ENCODE peak calls at places on chromosome 3, in eight cellular contexts. One of them, this sample, is unnamed.
A peak's percentile ranks its signal among the peaks of the same experiment; 100 is the strongest.

GRCh38 chr3:184977796-184978195 is 165.8 kb downstream of the VPS8 start:
- DNase-seq in frontal cortex: no peak
- DNase-seq in omental fat pad: no peak
- DNase-seq in sciatic nerve: no peak
- DNase-seq in T-helper 2 cell: no peak
- DNase-seq in lung microvascular endothelial cell: peak; percentile 21
- DNase-seq in SIG-M5: no peak
- DNase-seq in HT-29: no peak
- DNase-seq in this sample: no peak

GRCh38 chr3:44136421-44136820 is 105.3 kb upstream of the TOPAZ1 start:
- DNase-seq in HT-29: no peak
- DNase-seq in T-helper 2 cell: no peak
- DNase-seq in frontal cortex: no peak
- DNase-seq in SIG-M5: no peak
- DNase-seq in omental fat pad: no peak
- DNase-seq in lung microvascular endothelial cell: peak; percentile 14
- DNase-seq in sciatic nerve: no peak
- DNase-seq in this sample: no peak

GRCh38 chr3:46701211-46701939 is at the start of gene TMIE:
- DNase-seq in T-helper 2 cell: no peak
- DNase-seq in lung microvascular endothelial cell: no peak
- DNase-seq in HT-29: no peak
- DNase-seq in omental fat pad: no peak
- DNase-seq in sciatic nerve: no peak
- DNase-seq in SIG-M5: no peak
- DNase-seq in frontal cortex: no peak
- DNase-seq in this sample: no peak

GRCh38 chr3:16508591-16508995 is 4.9 kb downstream of the RFTN1 start:
- DNase-seq in lung microvascular endothelial cell: no peak
- DNase-seq in SIG-M5: no peak
- DNase-seq in HT-29: no peak
- DNase-seq in sciatic nerve: no peak
- DNase-seq in T-helper 2 cell: no peak
- DNase-seq in frontal cortex: no peak
- DNase-seq in omental fat pad: no peak
- DNase-seq in this sample: no peak

GRCh38 chr3:172616061-172616461 is 92.8 kb upstream of the TNFSF10 start:
- DNase-seq in T-helper 2 cell: no peak
- DNase-seq in lung microvascular endothelial cell: peak; percentile 50
- DNase-seq in omental fat pad: no peak
- DNase-seq in sciatic nerve: no peak
- DNase-seq in HT-29: no peak
- DNase-seq in frontal cortex: no peak
- DNase-seq in SIG-M5: no peak
- DNase-seq in this sample: no peak

GRCh38 chr3:111080357-111080937 is 8.8 kb downstream of the NECTIN3 start:
- DNase-seq in SIG-M5: no peak
- DNase-seq in lung microvascular endothelial cell: peak; percentile 59
- DNase-seq in frontal cortex: no peak
- DNase-seq in HT-29: peak; percentile 57
- DNase-seq in sciatic nerve: no peak
- DNase-seq in omental fat pad: no peak
- DNase-seq in T-helper 2 cell: no peak
- DNase-seq in this sample: no peak

GRCh38 chr3:2765002-2765579 is 345.1 kb downstream of the IL5RA start:
- DNase-seq in omental fat pad: no peak
- DNase-seq in T-helper 2 cell: no peak
- DNase-seq in HT-29: peak; percentile 12
- DNase-seq in lung microvascular endothelial cell: no peak
- DNase-seq in sciatic nerve: no peak
- DNase-seq in SIG-M5: no peak
- DNase-seq in frontal cortex: no peak
- DNase-seq in this sample: no peak

GRCh38 chr3:146024260-146024659 is 136.7 kb downstream of the PLOD2 start:
- DNase-seq in HT-29: no peak
- DNase-seq in lung microvascular endothelial cell: no peak
- DNase-seq in sciatic nerve: no peak
- DNase-seq in omental fat pad: no peak
- DNase-seq in frontal cortex: no peak
- DNase-seq in SIG-M5: no peak
- DNase-seq in T-helper 2 cell: no peak
- DNase-seq in this sample: no peak

GRCh38 chr3:15989419-15989818 is 185.1 kb upstream of the GALNT15 start:
- DNase-seq in SIG-M5: no peak
- DNase-seq in T-helper 2 cell: no peak
- DNase-seq in HT-29: no peak
- DNase-seq in lung microvascular endothelial cell: peak; percentile 5
- DNase-seq in sciatic nerve: no peak
- DNase-seq in frontal cortex: no peak
- DNase-seq in omental fat pad: no peak
- DNase-seq in this sample: no peak

GRCh38 chr3:19365471-19365870 is 217.2 kb downstream of the KCNH8 start:
- DNase-seq in omental fat pad: no peak
- DNase-seq in sciatic nerve: no peak
- DNase-seq in lung microvascular endothelial cell: no peak
- DNase-seq in HT-29: no peak
- DNase-seq in T-helper 2 cell: no peak
- DNase-seq in frontal cortex: no peak
- DNase-seq in SIG-M5: no peak
- DNase-seq in this sample: no peak

GRCh38 chr3:137866933-137867332 is 102.8 kb downstream of the SOX14 start:
- DNase-seq in lung microvascular endothelial cell: no peak
- DNase-seq in frontal cortex: no peak
- DNase-seq in omental fat pad: no peak
- DNase-seq in sciatic nerve: no peak
- DNase-seq in T-helper 2 cell: no peak
- DNase-seq in HT-29: no peak
- DNase-seq in SIG-M5: no peak
- DNase-seq in this sample: no peak

GRCh38 chr3:73580343-73580742 is 44.4 kb downstream of the PDZRN3 start:
- DNase-seq in lung microvascular endothelial cell: no peak
- DNase-seq in frontal cortex: no peak
- DNase-seq in HT-29: peak; percentile 1
- DNase-seq in SIG-M5: no peak
- DNase-seq in sciatic nerve: no peak
- DNase-seq in T-helper 2 cell: no peak
- DNase-seq in omental fat pad: no peak
- DNase-seq in this sample: no peak

GRCh38 chr3:50100956-50101845 is 12.5 kb downstream of the RBM5 start:
- DNase-seq in omental fat pad: no peak
- DNase-seq in T-helper 2 cell: no peak
- DNase-seq in SIG-M5: no peak
- DNase-seq in lung microvascular endothelial cell: no peak
- DNase-seq in HT-29: no peak
- DNase-seq in frontal cortex: no peak
- DNase-seq in sciatic nerve: no peak
- DNase-seq in this sample: no peak

This sample was measured in upper lobe of right lung.